ENCODE peak calls at places on chromosomes 6 and 20, in ten cellular contexts. V is mesendoderm; Y is T-helper 2 cell; H is cardiac muscle cell; C is NCI-H2081; P is brain pericyte; G is CD4-positive, alpha-beta memory T cell; D is HEK293T; R is effector memory CD8-positive, alpha-beta T cell; I is progenitor cell of endocrine pancreas. O is an unnamed sample.

GRCh38 chr6:167580512-167580911 is 246.2 kb upstream of the AFDN start:
- DNase-seq in P (no peak), I (no peak), G (no peak), V (no peak), R (no peak), Y (no peak), H (no peak), D (no peak), C (peak; percentile 49), O (no peak)

GRCh38 chr20:50515471-50516106 is 5.4 kb downstream of the PTPN1 start:
- DNase-seq in P (no peak), I (no peak), V (no peak), C (no peak), G (no peak), D (no peak), Y (no peak), R (no peak), H (no peak), O (no peak)

GRCh38 chr20:33789109-33789857 is 21.9 kb upstream of the CHMP4B start:
- DNase-seq in I (no peak), Y (no peak), C (no peak), D (no peak), H (peak; percentile 96), R (no peak), G (no peak), V (peak; percentile 34), P (no peak), O (no peak)

GRCh38 chr20:60262967-60263603 is 304.9 kb downstream of the CDH26 start:
- DNase-seq in G (no peak), Y (peak; percentile 23), V (peak; percentile 67), I (no peak), H (no peak), P (no peak), D (peak; percentile 63), C (no peak), R (peak; percentile 51), O (no peak)

GRCh38 chr6:33508935-33509926 is 54.9 kb downstream of the ZBTB9 start:
- DNase-seq in C (no peak), R (no peak), P (no peak), H (no peak), D (no peak), V (peak; percentile 38), I (no peak), G (no peak), Y (no peak), O (no peak)

GRCh38 chr20:10219993-10220750 is 1.5 kb downstream of the SNAP25 start:
- DNase-seq in H (no peak), I (no peak), P (no peak), G (no peak), Y (no peak), C (no peak), D (no peak), V (no peak), R (no peak), O (no peak)

GRCh38 chr6:113464959-113465358 is 392.2 kb upstream of the MARCKS start:
- DNase-seq in P (no peak), Y (no peak), D (no peak), V (peak; percentile 22), I (no peak), G (no peak), C (no peak), R (no peak), H (peak; percentile 64), O (no peak)

GRCh38 chr6:73121421-73121993 is 103.8 kb downstream of the KHDC1L start:
- DNase-seq in V (peak; percentile 54), P (no peak), H (peak; percentile 65), G (no peak), C (no peak), Y (no peak), D (no peak), I (no peak), R (no peak), O (no peak)

GRCh38 chr6:13089296-13089994 is 238.9 kb downstream of the TBC1D7 start:
- DNase-seq in R (no peak), V (no peak), D (no peak), H (peak; percentile 67), C (no peak), Y (no peak), I (no peak), G (no peak), P (no peak), O (no peak)

GRCh38 chr6:26017567-26017966 is 55.0 kb downstream of the TRIM38 start:
- DNase-seq in D (no peak), P (no peak), V (peak; percentile 95), R (peak; percentile 37), H (peak; percentile 89), G (peak; percentile 87), C (no peak), Y (peak; percentile 26), I (no peak), O (peak; percentile 14)

GRCh38 chr20:63503524-63503923 is 4.6 kb upstream of the EEF1A2 start:
- DNase-seq in R (no peak), Y (no peak), I (no peak), V (no peak), H (no peak), D (no peak), G (no peak), C (no peak), P (no peak), O (no peak)

GRCh38 chr6:90286884-90287488 is 9.7 kb downstream of the BACH2 start:
- DNase-seq in G (peak; percentile 55), Y (no peak), R (no peak), D (peak; percentile 59), H (peak; percentile 45), P (no peak), C (peak; percentile 13), V (peak; percentile 94), I (peak; percentile 31), O (no peak)

GRCh38 chr6:159654483-159655098 is 38.5 kb downstream of the SOD2 start:
- DNase-seq in P (no peak), D (peak; percentile 48), C (peak; percentile 43), G (no peak), Y (no peak), H (peak; percentile 84), V (peak; percentile 69), R (no peak), I (no peak), O (no peak)

GRCh38 chr6:137167702-137168377 is 5.6 kb downstream of the IL22RA2 start:
- DNase-seq in H (no peak), I (no peak), P (no peak), Y (no peak), V (no peak), C (no peak), D (no peak), R (no peak), G (no peak), O (no peak)

GRCh38 chr20:15220778-15221565 is 883.6 kb upstream of the FLRT3 start:
- DNase-seq in I (no peak), G (no peak), R (no peak), Y (no peak), D (no peak), H (peak; percentile 38), C (no peak), P (no peak), V (peak; percentile 15), O (no peak)

GRCh38 chr6:144047688-144048087 is 39.6 kb upstream of the PLAGL1 start:
- DNase-seq in Y (no peak), C (no peak), H (no peak), R (no peak), I (no peak), G (no peak), D (no peak), V (no peak), P (no peak), O (no peak)

GRCh38 chr6:149212202-149212601 is 105.3 kb upstream of the TAB2 start:
- DNase-seq in I (no peak), V (no peak), G (no peak), D (no peak), Y (no peak), C (no peak), H (peak; percentile 32), P (no peak), R (no peak), O (no peak)

GRCh38 chr20:38870733-38871559 is 55.3 kb upstream of the FAM83D start:
- DNase-seq in V (peak; percentile 56), Y (no peak), G (peak; percentile 64), I (no peak), D (no peak), C (no peak), H (no peak), R (no peak), P (no peak), O (no peak)

GRCh38 chr20:64036346-64037198 is 590 bp downstream of the C20orf204 start:
- DNase-seq in H (no peak), Y (no peak), P (no peak), D (no peak), C (no peak), G (no peak), R (no peak), I (no peak), V (no peak), O (no peak)

GRCh38 chr6:31197559-31198305 is 27.2 kb upstream of the POU5F1 start:
- DNase-seq in G (peak; percentile 99), H (peak; percentile 80), I (peak; percentile 48), R (peak; percentile 93), Y (peak; percentile 76), D (peak; percentile 51), V (peak; percentile 84), P (no peak), C (peak; percentile 91), O (peak; percentile 81)

GRCh38 chr6:89862281-89862680 is 32.0 kb upstream of the GJA10 start:
- DNase-seq in Y (no peak), P (no peak), I (no peak), V (no peak), G (no peak), H (no peak), C (no peak), D (no peak), R (no peak), O (no peak)

GRCh38 chr6:147117580-147117979 is 86.6 kb upstream of the STXBP5 start:
- DNase-seq in V (no peak), R (no peak), C (no peak), Y (no peak), H (peak; percentile 63), I (no peak), D (no peak), G (no peak), P (no peak), O (no peak)

GRCh38 chr20:51955756-51956155 is 153.4 kb upstream of the SALL4 start:
- DNase-seq in R (no peak), D (no peak), I (no peak), P (no peak), V (no peak), Y (no peak), H (peak; percentile 55), G (no peak), C (no peak), O (no peak)

GRCh38 chr20:18837710-18838109 is 24.1 kb downstream of the SCP2D1 start:
- DNase-seq in R (no peak), Y (no peak), D (no peak), V (no peak), G (no peak), H (no peak), I (no peak), P (no peak), C (no peak), O (no peak)

GRCh38 chr6:124962617-124963415 is 579 bp downstream of the RNF217 start:
- DNase-seq in C (peak; percentile 12), P (no peak), D (peak; percentile 53), I (peak; percentile 25), Y (no peak), H (peak; percentile 50), R (no peak), V (peak; percentile 75), G (no peak), O (peak; percentile 66)

GRCh38 chr6:109490708-109491107 is 7.7 kb upstream of the ZBTB24 start:
- DNase-seq in Y (no peak), G (no peak), D (no peak), H (no peak), P (no peak), C (no peak), I (no peak), R (no peak), V (no peak), O (no peak)

GRCh38 chr6:56618050-56618449 is 24.6 kb downstream of the DST start:
- DNase-seq in C (no peak), G (no peak), R (no peak), V (peak; percentile 64), P (no peak), H (no peak), Y (no peak), D (no peak), I (no peak), O (no peak)

GRCh38 chr6:105270511-105270910 is 90.7 kb upstream of the POPDC3 start:
- DNase-seq in G (no peak), I (no peak), C (no peak), H (no peak), Y (no peak), V (no peak), P (no peak), D (no peak), R (no peak), O (no peak)

O was measured in hypothalamus.